ENCODE peak calls at places on chromosomes 2 and 18, in five cellular contexts. One of them, this sample, is unnamed. For H3K9me3 and H3K36me3, the result is how much of the 10 kb centered on the place peaks cover.

GRCh38 chr18:58527116-58528010 is 101.5 kb downstream of the ALPK2 start:
- DNase-seq in IMR-90: peak
- DNase-seq in Panc1: no peak
- DNase-seq in SJCRH30: no peak
- DNase-seq in GM23248: peak
- DNase-seq in this sample: no peak

GRCh38 chr2:98585386-98585785 is 22.9 kb downstream of the COA5 start:
- DNase-seq in IMR-90: no peak
- DNase-seq in Panc1: no peak
- DNase-seq in SJCRH30: no peak
- DNase-seq in GM23248: no peak
- DNase-seq in this sample: no peak

GRCh38 chr2:203683932-203684556 is 22.4 kb upstream of the CD28 start:
- DNase-seq in IMR-90: peak
- DNase-seq in Panc1: no peak
- DNase-seq in SJCRH30: no peak
- DNase-seq in GM23248: peak
- DNase-seq in this sample: peak

GRCh38 chr2:135585586-135585985 is 54.3 kb downstream of the R3HDM1 start:
- DNase-seq in IMR-90: peak
- DNase-seq in Panc1: no peak
- DNase-seq in SJCRH30: no peak
- DNase-seq in GM23248: peak
- DNase-seq in this sample: no peak

GRCh38 chr2:197304556-197305011 is 6.0 kb downstream of the ANKRD44 start:
- DNase-seq in IMR-90: no peak
- DNase-seq in Panc1: no peak
- DNase-seq in SJCRH30: no peak
- DNase-seq in GM23248: no peak
- DNase-seq in this sample: no peak

GRCh38 chr2:127573298-127573697 is 37.8 kb downstream of the MYO7B start:
- DNase-seq in IMR-90: no peak
- DNase-seq in Panc1: no peak
- DNase-seq in SJCRH30: no peak
- DNase-seq in GM23248: no peak
- DNase-seq in this sample: no peak

GRCh38 chr2:149330127-149331022 is at the start of gene LYPD6:
- DNase-seq in IMR-90: peak
- DNase-seq in Panc1: no peak
- DNase-seq in SJCRH30: peak
- DNase-seq in GM23248: peak
- DNase-seq in this sample: peak

GRCh38 chr18:12531747-12532146 is 124.0 kb downstream of the PRELID3A start:
- DNase-seq in IMR-90: peak
- DNase-seq in Panc1: no peak
- DNase-seq in SJCRH30: peak
- DNase-seq in GM23248: no peak
- DNase-seq in this sample: no peak

GRCh38 chr2:120436885-120437603 is 91.1 kb downstream of the INHBB start:
- DNase-seq in IMR-90: peak
- DNase-seq in Panc1: peak
- DNase-seq in SJCRH30: peak
- DNase-seq in GM23248: peak
- DNase-seq in this sample: peak

GRCh38 chr2:238843476-238843875 is 4.4 kb upstream of the TWIST2 start:
- DNase-seq in IMR-90: no peak
- DNase-seq in Panc1: no peak
- DNase-seq in SJCRH30: no peak
- DNase-seq in GM23248: peak
- DNase-seq in this sample: no peak

GRCh38 chr2:161919873-161920272 is 154.1 kb downstream of the DPP4 start:
- DNase-seq in IMR-90: no peak
- DNase-seq in Panc1: no peak
- DNase-seq in SJCRH30: no peak
- DNase-seq in GM23248: no peak
- DNase-seq in this sample: no peak

GRCh38 chr18:7789853-7790552 is 222.9 kb downstream of the PTPRM start:
- DNase-seq in IMR-90: peak
- DNase-seq in Panc1: no peak
- DNase-seq in SJCRH30: peak
- DNase-seq in GM23248: peak
- DNase-seq in this sample: no peak

GRCh38 chr2:47024046-47024445 is 108.4 kb upstream of the MCFD2 start:
- DNase-seq in IMR-90: no peak
- DNase-seq in Panc1: no peak
- DNase-seq in SJCRH30: peak
- DNase-seq in GM23248: peak
- DNase-seq in this sample: no peak

GRCh38 chr2:201467666-201468065 is 16.1 kb downstream of the STRADB start:
- DNase-seq in IMR-90: no peak
- DNase-seq in Panc1: no peak
- DNase-seq in SJCRH30: no peak
- DNase-seq in GM23248: peak
- DNase-seq in this sample: no peak

GRCh38 chr2:235719146-235719942 is 225.5 kb downstream of the AGAP1 start:
- DNase-seq in IMR-90: peak
- DNase-seq in Panc1: no peak
- DNase-seq in SJCRH30: no peak
- DNase-seq in GM23248: no peak
- DNase-seq in this sample: no peak

GRCh38 chr18:37676276-37676675 is 110.7 kb upstream of the CELF4 start:
- DNase-seq in IMR-90: no peak
- DNase-seq in Panc1: no peak
- DNase-seq in SJCRH30: no peak
- DNase-seq in GM23248: no peak
- DNase-seq in this sample: no peak
- H3K4me3 ChIP-seq in IMR-90: no peak
- H3K4me3 ChIP-seq in Panc1: no peak
- H3K4me3 ChIP-seq in SJCRH30: no peak
- H3K4me3 ChIP-seq in GM23248: no peak
- H3K4me3 ChIP-seq in this sample: no peak

GRCh38 chr2:27105981-27106380 is 12.9 kb downstream of the CGREF1 start:
- DNase-seq in IMR-90: no peak
- DNase-seq in Panc1: no peak
- DNase-seq in SJCRH30: no peak
- DNase-seq in GM23248: no peak
- DNase-seq in this sample: no peak
- H3K9me3 ChIP-seq in IMR-90: under half
- H3K9me3 ChIP-seq in Panc1: under half
- H3K9me3 ChIP-seq in SJCRH30: under half
- H3K9me3 ChIP-seq in GM23248: under half
- H3K9me3 ChIP-seq in this sample: under half

DNA sequence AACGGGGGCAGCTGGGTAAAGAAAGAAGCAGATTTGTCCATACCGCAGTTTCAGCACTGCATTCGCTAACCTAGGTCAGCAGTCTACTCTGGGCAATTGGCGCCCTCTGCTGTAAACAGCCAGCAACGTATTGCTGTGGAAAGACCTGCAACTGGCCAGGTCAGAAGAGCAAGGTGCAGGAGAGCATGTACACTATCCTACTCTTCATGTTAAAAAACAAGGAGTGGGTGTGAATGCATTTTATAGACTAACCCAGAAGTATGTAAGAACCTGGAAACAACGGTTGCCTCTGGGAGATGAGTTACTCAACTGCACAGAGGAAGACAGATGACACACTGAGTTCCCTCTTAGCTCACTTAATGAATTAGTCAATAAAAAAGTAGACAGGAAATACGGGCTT is 6.2 kb downstream of the MRPS5 start:
- DNase-seq in IMR-90: peak
- DNase-seq in Panc1: no peak
- DNase-seq in SJCRH30: peak
- DNase-seq in GM23248: peak
- DNase-seq in this sample: peak
- H3K36me3 ChIP-seq in IMR-90: under half
- H3K36me3 ChIP-seq in Panc1: under half
- H3K36me3 ChIP-seq in SJCRH30: half or more
- H3K36me3 ChIP-seq in GM23248: under half
- H3K36me3 ChIP-seq in this sample: half or more

GRCh38 chr2:24918326-24919099 is 1.5 kb downstream of the ADCY3 start:
- DNase-seq in IMR-90: no peak
- DNase-seq in Panc1: no peak
- DNase-seq in SJCRH30: no peak
- DNase-seq in GM23248: peak
- DNase-seq in this sample: no peak

GRCh38 chr2:24919100-24919976 is 699 bp downstream of the ADCY3 start:
- DNase-seq in IMR-90: peak
- DNase-seq in Panc1: no peak
- DNase-seq in SJCRH30: peak
- DNase-seq in GM23248: peak
- DNase-seq in this sample: peak

GRCh38 chr2:24917086-24917485 is 3.0 kb downstream of the ADCY3 start:
- DNase-seq in IMR-90: no peak
- DNase-seq in Panc1: no peak
- DNase-seq in SJCRH30: no peak
- DNase-seq in GM23248: peak
- DNase-seq in this sample: no peak

GRCh38 chr2:24915796-24916195 is 4.2 kb downstream of the ADCY3 start:
- DNase-seq in IMR-90: peak
- DNase-seq in Panc1: no peak
- DNase-seq in SJCRH30: no peak
- DNase-seq in GM23248: peak
- DNase-seq in this sample: no peak

GRCh38 chr2:24917731-24918325 is 2.2 kb downstream of the ADCY3 start:
- DNase-seq in IMR-90: no peak
- DNase-seq in Panc1: no peak
- DNase-seq in SJCRH30: no peak
- DNase-seq in GM23248: no peak
- DNase-seq in this sample: no peak
- H3K4me3 ChIP-seq in IMR-90: no peak
- H3K4me3 ChIP-seq in Panc1: no peak
- H3K4me3 ChIP-seq in SJCRH30: no peak
- H3K4me3 ChIP-seq in GM23248: no peak
- H3K4me3 ChIP-seq in this sample: no peak

GRCh38 chr2:60306231-60306861 is 247.1 kb downstream of the BCL11A start:
- DNase-seq in IMR-90: no peak
- DNase-seq in Panc1: no peak
- DNase-seq in SJCRH30: no peak
- DNase-seq in GM23248: no peak
- DNase-seq in this sample: no peak
- H3K9me3 ChIP-seq in IMR-90: under half
- H3K9me3 ChIP-seq in Panc1: under half
- H3K9me3 ChIP-seq in SJCRH30: under half
- H3K9me3 ChIP-seq in GM23248: under half
- H3K9me3 ChIP-seq in this sample: under half

GRCh38 chr2:199370150-199370780 is 87.5 kb downstream of the SATB2 start:
- DNase-seq in IMR-90: peak
- DNase-seq in Panc1: no peak
- DNase-seq in SJCRH30: no peak
- DNase-seq in GM23248: peak
- DNase-seq in this sample: peak
- H3K36me3 ChIP-seq in IMR-90: under half
- H3K36me3 ChIP-seq in Panc1: under half
- H3K36me3 ChIP-seq in SJCRH30: under half
- H3K36me3 ChIP-seq in GM23248: under half
- H3K36me3 ChIP-seq in this sample: under half